ENCODE peak calls at places on chromosomes 2 and 18, in six cellular contexts. One of them, this sample, is unnamed.

GRCh38 chr18:71529708-71530303 is 1014.3 kb downstream of the CBLN2 start:
- DNase-seq in choroid plexus epithelial cell: peak
- DNase-seq in AG09309: no peak
- DNase-seq in NCI-H226: peak
- DNase-seq in GM03348: no peak
- DNase-seq in caudate nucleus: no peak
- DNase-seq in this sample: no peak

GRCh38 chr2:20350105-20350712 is 435 bp downstream of the PUM2 start:
- DNase-seq in choroid plexus epithelial cell: peak
- DNase-seq in AG09309: no peak
- DNase-seq in NCI-H226: peak
- DNase-seq in GM03348: peak
- DNase-seq in caudate nucleus: peak
- DNase-seq in this sample: peak

GRCh38 chr2:43068730-43069517 is 157.5 kb downstream of the ZFP36L2 start:
- DNase-seq in choroid plexus epithelial cell: peak
- DNase-seq in AG09309: no peak
- DNase-seq in NCI-H226: peak
- DNase-seq in GM03348: no peak
- DNase-seq in caudate nucleus: no peak
- DNase-seq in this sample: no peak

GRCh38 chr2:38876407-38876806 is 631 bp downstream of the MORN2 start:
- DNase-seq in choroid plexus epithelial cell: no peak
- DNase-seq in AG09309: no peak
- DNase-seq in NCI-H226: no peak
- DNase-seq in GM03348: peak
- DNase-seq in caudate nucleus: no peak
- DNase-seq in this sample: no peak

GRCh38 chr2:177242136-177242987 is 22.2 kb downstream of the NFE2L2 start:
- DNase-seq in choroid plexus epithelial cell: peak
- DNase-seq in AG09309: peak
- DNase-seq in NCI-H226: peak
- DNase-seq in GM03348: peak
- DNase-seq in caudate nucleus: no peak
- DNase-seq in this sample: no peak

GRCh38 chr2:129984426-129984825 is 5.0 kb downstream of the RAB6C start:
- DNase-seq in choroid plexus epithelial cell: no peak
- DNase-seq in AG09309: no peak
- DNase-seq in NCI-H226: no peak
- DNase-seq in GM03348: no peak
- DNase-seq in caudate nucleus: no peak
- DNase-seq in this sample: no peak

GRCh38 chr2:109222825-109223471 is 93.9 kb downstream of the SH3RF3 start:
- DNase-seq in choroid plexus epithelial cell: no peak
- DNase-seq in AG09309: no peak
- DNase-seq in NCI-H226: no peak
- DNase-seq in GM03348: no peak
- DNase-seq in caudate nucleus: no peak
- DNase-seq in this sample: no peak

GRCh38 chr2:68912732-68913131 is 40.0 kb downstream of the GKN2 start:
- DNase-seq in choroid plexus epithelial cell: no peak
- DNase-seq in AG09309: no peak
- DNase-seq in NCI-H226: no peak
- DNase-seq in GM03348: no peak
- DNase-seq in caudate nucleus: no peak
- DNase-seq in this sample: no peak

GRCh38 chr2:71697106-71698010 is 244.0 kb downstream of the DYSF start:
- DNase-seq in choroid plexus epithelial cell: no peak
- DNase-seq in AG09309: no peak
- DNase-seq in NCI-H226: no peak
- DNase-seq in GM03348: no peak
- DNase-seq in caudate nucleus: no peak
- DNase-seq in this sample: no peak

GRCh38 chr2:178075006-178075326 is 2.4 kb upstream of the PDE11A start:
- DNase-seq in choroid plexus epithelial cell: no peak
- DNase-seq in AG09309: no peak
- DNase-seq in NCI-H226: no peak
- DNase-seq in GM03348: no peak
- DNase-seq in caudate nucleus: no peak
- DNase-seq in this sample: no peak

GRCh38 chr2:54483426-54483825 is 27.3 kb downstream of the SPTBN1 start:
- DNase-seq in choroid plexus epithelial cell: peak
- DNase-seq in AG09309: no peak
- DNase-seq in NCI-H226: no peak
- DNase-seq in GM03348: peak
- DNase-seq in caudate nucleus: no peak
- DNase-seq in this sample: no peak

GRCh38 chr2:241762933-241763369 is 13.7 kb upstream of the GAL3ST2 start:
- DNase-seq in choroid plexus epithelial cell: no peak
- DNase-seq in AG09309: no peak
- DNase-seq in NCI-H226: no peak
- DNase-seq in GM03348: no peak
- DNase-seq in caudate nucleus: no peak
- DNase-seq in this sample: no peak

GRCh38 chr2:215745316-215745715 is 268.0 kb downstream of the MREG start:
- DNase-seq in choroid plexus epithelial cell: no peak
- DNase-seq in AG09309: no peak
- DNase-seq in NCI-H226: no peak
- DNase-seq in GM03348: no peak
- DNase-seq in caudate nucleus: no peak
- DNase-seq in this sample: no peak

GRCh38 chr2:239502430-239503221 is 101.8 kb upstream of the HDAC4 start:
- DNase-seq in choroid plexus epithelial cell: no peak
- DNase-seq in AG09309: no peak
- DNase-seq in NCI-H226: no peak
- DNase-seq in GM03348: no peak
- DNase-seq in caudate nucleus: no peak
- DNase-seq in this sample: no peak

GRCh38 chr2:2238726-2239269 is 92.3 kb downstream of the MYT1L start:
- DNase-seq in choroid plexus epithelial cell: no peak
- DNase-seq in AG09309: no peak
- DNase-seq in NCI-H226: no peak
- DNase-seq in GM03348: no peak
- DNase-seq in caudate nucleus: no peak
- DNase-seq in this sample: no peak

GRCh38 chr18:45662468-45662867 is 47.2 kb downstream of the SLC14A2 start:
- DNase-seq in choroid plexus epithelial cell: peak
- DNase-seq in AG09309: no peak
- DNase-seq in NCI-H226: no peak
- DNase-seq in GM03348: peak
- DNase-seq in caudate nucleus: no peak
- DNase-seq in this sample: no peak

GRCh38 chr2:47190188-47190818 is 35.2 kb upstream of the STPG4 start:
- DNase-seq in choroid plexus epithelial cell: peak
- DNase-seq in AG09309: no peak
- DNase-seq in NCI-H226: peak
- DNase-seq in GM03348: peak
- DNase-seq in caudate nucleus: no peak
- DNase-seq in this sample: no peak

GRCh38 chr2:26193578-26194231 is 20.8 kb downstream of the GAREM2 start:
- DNase-seq in choroid plexus epithelial cell: no peak
- DNase-seq in AG09309: no peak
- DNase-seq in NCI-H226: no peak
- DNase-seq in GM03348: no peak
- DNase-seq in caudate nucleus: no peak
- DNase-seq in this sample: no peak

GRCh38 chr2:143682643-143683042 is 553.4 kb downstream of the ARHGAP15 start:
- DNase-seq in choroid plexus epithelial cell: no peak
- DNase-seq in AG09309: no peak
- DNase-seq in NCI-H226: no peak
- DNase-seq in GM03348: no peak
- DNase-seq in caudate nucleus: no peak
- DNase-seq in this sample: no peak

GRCh38 chr2:188819781-188820180 is 154.4 kb upstream of the COL3A1 start:
- DNase-seq in choroid plexus epithelial cell: peak
- DNase-seq in AG09309: no peak
- DNase-seq in NCI-H226: no peak
- DNase-seq in GM03348: no peak
- DNase-seq in caudate nucleus: no peak
- DNase-seq in this sample: no peak

GRCh38 chr18:68418226-68418868 is 296.6 kb downstream of the TMX3 start:
- DNase-seq in choroid plexus epithelial cell: no peak
- DNase-seq in AG09309: no peak
- DNase-seq in NCI-H226: no peak
- DNase-seq in GM03348: no peak
- DNase-seq in caudate nucleus: no peak
- DNase-seq in this sample: no peak

GRCh38 chr2:152571035-152571766 is 146.1 kb downstream of the PRPF40A start:
- DNase-seq in choroid plexus epithelial cell: peak
- DNase-seq in AG09309: no peak
- DNase-seq in NCI-H226: peak
- DNase-seq in GM03348: peak
- DNase-seq in caudate nucleus: no peak
- DNase-seq in this sample: no peak

GRCh38 chr2:240232961-240233890 is 92.8 kb upstream of the OTOS start:
- DNase-seq in choroid plexus epithelial cell: peak
- DNase-seq in AG09309: peak
- DNase-seq in NCI-H226: peak
- DNase-seq in GM03348: peak
- DNase-seq in caudate nucleus: peak
- DNase-seq in this sample: peak

GRCh38 chr2:218871345-218872302 is 9.0 kb upstream of the WNT10A start:
- DNase-seq in choroid plexus epithelial cell: no peak
- DNase-seq in AG09309: no peak
- DNase-seq in NCI-H226: no peak
- DNase-seq in GM03348: no peak
- DNase-seq in caudate nucleus: no peak
- DNase-seq in this sample: no peak

GRCh38 chr18:32287873-32288272 is 98.0 kb downstream of the MEP1B start:
- DNase-seq in choroid plexus epithelial cell: no peak
- DNase-seq in AG09309: no peak
- DNase-seq in NCI-H226: no peak
- DNase-seq in GM03348: no peak
- DNase-seq in caudate nucleus: no peak
- DNase-seq in this sample: no peak

GRCh38 chr2:190913725-190914124 is 33.1 kb downstream of the GLS start:
- DNase-seq in choroid plexus epithelial cell: no peak
- DNase-seq in AG09309: no peak
- DNase-seq in NCI-H226: no peak
- DNase-seq in GM03348: no peak
- DNase-seq in caudate nucleus: no peak
- DNase-seq in this sample: no peak

GRCh38 chr2:113217455-113218282 is 43.9 kb downstream of the PSD4 start:
- DNase-seq in choroid plexus epithelial cell: peak
- DNase-seq in AG09309: no peak
- DNase-seq in NCI-H226: no peak
- DNase-seq in GM03348: no peak
- DNase-seq in caudate nucleus: no peak
- DNase-seq in this sample: no peak